ENCODE peak calls at places on chromosome 12, in four cellular contexts. C, K, W and J are unnamed samples.

GRCh38 chr12:129550353-129550752 is 353.5 kb downstream of the TMEM132D start:
- DNase-seq in C (no peak), K (no peak), W (no peak), J (no peak)

GRCh38 chr12:131867891-131868675 is 26.3 kb upstream of the ULK1 start:
- DNase-seq in C (no peak), K (no peak), W (no peak), J (no peak)

GRCh38 chr12:97404549-97404948 is 58.1 kb upstream of the RMST start:
- DNase-seq in C (no peak), K (peak; percentile 64), W (no peak), J (peak; percentile 17)

GRCh38 chr12:120653611-120654010 is 13.2 kb downstream of the CABP1 start:
- DNase-seq in K (no peak), C (no peak), W (no peak), J (no peak)

GRCh38 chr12:110501378-110501721 is 561 bp downstream of the VPS29 start:
- DNase-seq in W (peak; percentile 38), C (no peak), K (peak; percentile 37), J (no peak)

GRCh38 chr12:76685246-76685678 is 78.7 kb upstream of the ZDHHC17 start:
- DNase-seq in K (peak; percentile 18), C (peak; percentile 37), W (peak; percentile 33), J (no peak)

GRCh38 chr12:26704214-26704613 is 128.8 kb downstream of the ITPR2 start:
- DNase-seq in W (no peak), K (no peak), C (no peak), J (no peak)

GRCh38 chr12:50117057-50117622 is 5.1 kb downstream of the COX14 start:
- DNase-seq in C (no peak), K (no peak), W (peak; percentile 63), J (no peak)

GRCh38 chr12:4997939-4998338 is 45.7 kb upstream of the KCNA5 start:
- DNase-seq in C (no peak), K (no peak), W (peak; percentile 67), J (no peak)

GRCh38 chr12:11879306-11879705 is 191.4 kb upstream of the BCL2L14 start:
- DNase-seq in W (no peak), K (no peak), C (no peak), J (no peak)

GRCh38 chr12:15423629-15424028 is 101.3 kb downstream of the PTPRO start:
- DNase-seq in C (no peak), K (no peak), W (no peak), J (no peak)

GRCh38 chr12:113842699-113843098 is 123.4 kb downstream of the RBM19 start:
- DNase-seq in K (no peak), W (no peak), C (no peak), J (no peak)

GRCh38 chr12:121718653-121719239 is 6.2 kb downstream of the TMEM120B start:
- DNase-seq in W (no peak), K (no peak), C (no peak), J (peak; percentile 37)

GRCh38 chr12:64585085-64585484 is 25.2 kb upstream of the RASSF3 start:
- DNase-seq in W (no peak), K (no peak), C (no peak), J (no peak)

GRCh38 chr12:131916306-131917138 is 12.6 kb upstream of the PUS1 start:
- DNase-seq in W (no peak), K (no peak), C (no peak), J (no peak)

GRCh38 chr12:62631531-62632520 is 165.2 kb downstream of the MON2 start:
- DNase-seq in W (peak; percentile 76), K (peak; percentile 62), C (peak; percentile 71), J (peak; percentile 40)

GRCh38 chr12:58933068-58933681 is 12.9 kb upstream of the LRIG3 start:
- DNase-seq in C (no peak), K (no peak), W (no peak), J (no peak)

GRCh38 chr12:6773662-6774351 is 1.5 kb downstream of the LAG3 start:
- DNase-seq in W (no peak), C (no peak), K (no peak), J (peak; percentile 93)

GRCh38 chr12:80412343-80412953 is 31.6 kb upstream of the PTPRQ start:
- DNase-seq in K (no peak), W (no peak), C (no peak), J (no peak)

GRCh38 chr12:80411787-80412186 is 32.2 kb upstream of the PTPRQ start:
- DNase-seq in K (no peak), W (no peak), C (no peak), J (no peak)

GRCh38 chr12:80413462-80413861 is 30.6 kb upstream of the PTPRQ start:
- DNase-seq in C (no peak), K (no peak), W (no peak), J (no peak)
- TF ChIP-seq CTCF in C (no peak), K (no peak), W (no peak), J (peak; percentile 21)

GRCh38 chr12:116392061-116392460 is 114.6 kb upstream of the MED13L start:
- DNase-seq in W (peak; percentile 2), K (no peak), C (no peak), J (no peak)

GRCh38 chr12:116390656-116391335 is 113.3 kb upstream of the MED13L start:
- DNase-seq in W (peak; percentile 21), K (no peak), C (no peak), J (no peak)

GRCh38 chr12:116391501-116391900 is 114.0 kb upstream of the MED13L start:
- DNase-seq in W (peak; percentile 5), C (no peak), K (no peak), J (no peak)

GRCh38 chr12:116389326-116389725 is 111.8 kb upstream of the MED13L start:
- DNase-seq in C (no peak), K (no peak), W (peak; percentile 17), J (no peak)

GRCh38 chr12:116389990-116390655 is 112.6 kb upstream of the MED13L start:
- DNase-seq in C (no peak), K (no peak), W (peak; percentile 35), J (no peak)
- TF ChIP-seq CTCF in C (no peak), K (no peak), W (no peak), J (no peak)

DNA sequence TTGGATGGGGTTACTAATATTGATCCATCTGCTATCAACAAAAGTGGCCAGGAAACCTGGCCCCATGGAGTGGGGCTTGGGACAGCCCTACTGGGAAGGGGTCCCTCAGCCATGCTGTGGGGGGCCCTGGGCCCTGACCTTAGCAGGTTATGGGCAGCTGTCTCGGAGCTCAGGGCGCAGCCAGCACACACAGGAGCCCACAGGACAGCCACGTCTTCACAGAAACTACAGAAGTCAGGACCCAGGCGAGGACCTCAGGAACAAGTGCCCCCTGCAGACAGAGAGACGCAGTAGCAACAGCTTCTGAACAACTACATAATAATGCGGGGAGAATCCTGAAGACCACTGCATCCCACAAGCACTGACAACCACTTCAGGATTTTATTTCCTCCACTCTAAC is 11.9 kb upstream of the FKBP11 start:
- DNase-seq in W (no peak), C (no peak), K (peak; percentile 12), J (no peak)
- TF ChIP-seq CTCF in W (no peak), C (no peak), K (no peak), J (no peak)

DNA sequence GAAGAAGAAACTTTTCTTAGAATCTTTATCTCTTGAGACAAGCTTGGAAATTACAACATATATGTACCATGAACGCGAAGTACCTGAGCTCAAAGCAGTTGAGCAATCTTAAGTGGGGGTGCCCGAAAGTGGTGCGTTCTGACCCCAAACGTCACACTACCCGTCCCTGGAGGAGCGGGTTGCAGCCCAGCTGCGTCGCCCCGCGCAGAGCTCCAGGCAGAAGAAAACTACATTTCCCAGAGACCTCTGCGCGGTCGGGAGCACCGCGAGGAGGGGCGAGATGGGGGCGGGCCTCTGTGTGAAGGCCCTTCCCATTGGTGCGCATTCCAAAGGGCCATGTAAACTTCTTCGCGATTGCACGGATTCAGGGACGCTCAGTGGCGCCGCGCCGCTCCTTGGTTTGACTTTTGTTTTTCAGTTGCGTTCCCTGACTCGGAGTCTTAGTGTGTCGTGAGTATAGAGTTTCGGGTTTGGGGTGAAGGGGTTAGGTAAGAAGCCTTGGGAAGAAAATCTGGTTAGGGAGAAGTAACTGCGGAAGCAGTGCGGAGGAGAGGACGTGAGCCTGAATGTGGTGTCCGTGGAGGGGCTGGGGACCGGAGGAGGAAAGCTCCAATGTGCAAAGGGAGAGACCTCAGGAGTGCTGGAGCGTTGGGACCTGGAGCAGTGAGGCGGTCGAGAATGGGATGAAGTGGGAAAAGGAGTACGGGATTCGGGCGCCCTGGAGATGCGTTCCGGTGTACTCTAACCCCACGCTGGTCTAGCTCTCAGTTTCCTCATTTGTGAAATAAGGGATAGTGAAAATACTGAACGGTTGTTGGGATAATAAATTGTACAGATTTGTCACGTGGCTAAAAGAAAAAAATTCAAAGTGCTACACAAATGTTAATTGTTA is at the start of gene CCDC77:
- DNase-seq in W (peak; percentile 91), C (peak; percentile 89), K (peak; percentile 91), J (peak; percentile 95)
- TF ChIP-seq CTCF in W (no peak), C (peak; percentile 43), K (no peak), J (no peak)

GRCh38 chr12:127078577-127079350 is 1188.2 kb upstream of the TMEM132C start:
- DNase-seq in W (no peak), K (no peak), C (no peak), J (no peak)

GRCh38 chr12:127075981-127076380 is 1191.0 kb upstream of the TMEM132C start:
- DNase-seq in W (no peak), K (no peak), C (no peak), J (no peak)

GRCh38 chr12:127081058-127081457 is 1185.9 kb upstream of the TMEM132C start:
- DNase-seq in C (no peak), K (no peak), W (no peak), J (no peak)

GRCh38 chr12:127079636-127080035 is 1187.3 kb upstream of the TMEM132C start:
- DNase-seq in K (no peak), C (no peak), W (no peak), J (no peak)

DNA sequence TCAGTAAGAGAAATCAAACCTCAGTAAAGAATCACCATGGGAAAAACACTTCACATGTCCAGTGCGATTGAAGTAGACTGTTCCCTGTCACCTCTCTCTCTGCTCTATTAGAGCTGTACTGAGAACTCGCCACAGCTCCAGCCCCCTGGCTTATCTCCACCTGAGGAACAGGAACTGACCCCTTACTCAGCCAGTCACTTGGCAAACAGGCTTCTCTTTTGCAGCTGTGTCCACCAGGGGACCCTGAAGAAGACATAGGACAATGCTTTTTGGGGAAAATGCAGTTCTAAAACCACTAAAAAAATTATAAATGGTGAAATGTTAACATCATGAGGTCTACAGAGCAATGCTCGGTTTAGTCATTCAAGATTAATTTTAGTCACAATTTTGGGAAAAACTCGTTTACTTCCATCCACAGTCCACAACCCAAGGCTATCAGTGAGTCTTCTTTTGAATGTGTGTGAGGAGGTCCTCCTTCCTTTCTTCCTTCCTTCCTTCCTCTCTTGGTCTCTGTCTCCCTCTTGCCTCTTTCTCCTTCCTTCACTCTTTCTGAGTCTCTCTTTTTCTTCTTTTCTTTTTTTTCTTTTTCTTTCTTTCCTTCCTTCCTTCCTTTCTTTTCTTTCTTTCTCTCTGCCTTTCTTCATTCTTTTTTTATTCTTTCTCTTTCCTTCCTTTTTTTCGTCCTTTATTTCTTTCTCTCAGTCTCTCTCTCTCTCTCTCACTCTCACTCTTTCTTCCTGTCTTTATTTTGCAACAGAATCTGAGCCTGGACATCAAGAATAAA is 1189.5 kb upstream of the TMEM132C start:
- DNase-seq in C (no peak), K (no peak), W (no peak), J (no peak)
- TF ChIP-seq CTCF in C (no peak), K (no peak), W (no peak), J (no peak)